ENCODE peak calls at places on chromosomes 1 and 21, in nine cellular contexts. J is GM12864, Q is heart right ventricle, H is ovary, P is NCI-H1417 treated with DMSO at 0.1 percent for 48 hours, B is AG04449, T is astrocyte of the spinal cord, D is activated T-cell treated with anti-CD3 and anti-CD28 coated beads for 24 hours, A is EL. Y is an unnamed sample.

GRCh38 chr1:116807394-116807793 is 53.2 kb downstream of the CD2 start:
- DNase-seq in J (no peak), Q (no peak), H (no peak), P (no peak), B (no peak), T (no peak), D (no peak), A (no peak), Y (no peak)

GRCh38 chr1:60842294-60842693 is 240.1 kb upstream of the NFIA start:
- DNase-seq in J (no peak), Q (no peak), H (no peak), P (no peak), B (no peak), T (no peak), D (no peak), A (no peak), Y (no peak)

GRCh38 chr1:181712636-181713238 is 229.4 kb downstream of the CACNA1E start:
- DNase-seq in J (no peak), Q (no peak), H (no peak), P (no peak), B (no peak), T (no peak), D (no peak), A (no peak), Y (no peak)

GRCh38 chr1:66439028-66439427 is 94.9 kb upstream of the SGIP1 start:
- DNase-seq in J (no peak), Q (no peak), H (no peak), P (no peak), B (no peak), T (peak; percentile 16), D (no peak), A (peak; percentile 57), Y (no peak)

GRCh38 chr1:231460614-231461013 is 38.5 kb upstream of the EGLN1 start:
- DNase-seq in J (peak; percentile 24), Q (no peak), H (no peak), P (no peak), B (no peak), T (peak; percentile 49), D (peak; percentile 61), A (no peak), Y (peak; percentile 27)

GRCh38 chr1:36707221-36707620 is 224.5 kb upstream of the CSF3R start:
- DNase-seq in J (no peak), Q (no peak), H (no peak), P (no peak), B (no peak), T (no peak), D (no peak), A (no peak), Y (no peak)

GRCh38 chr1:241101622-241102021 is 255.4 kb downstream of the RGS7 start:
- DNase-seq in J (no peak), Q (no peak), H (no peak), P (no peak), B (no peak), T (no peak), D (no peak), A (peak; percentile 45), Y (no peak)

GRCh38 chr1:20699558-20699957 is 18.2 kb downstream of the KIF17 start:
- DNase-seq in J (no peak), Q (no peak), H (no peak), P (no peak), B (no peak), T (no peak), D (no peak), A (no peak), Y (no peak)

GRCh38 chr21:36319767-36320420 is at the start of gene MORC3:
- DNase-seq in J (peak; percentile 97), Q (peak; percentile 97), H (peak; percentile 97), P (peak; percentile 98), B (peak; percentile 93), T (peak; percentile 100), D (peak; percentile 98), A (peak; percentile 99), Y (peak; percentile 96)

GRCh38 chr1:101756411-101756810 is 240.3 kb downstream of the OLFM3 start:
- DNase-seq in J (no peak), Q (no peak), H (no peak), P (no peak), B (no peak), T (no peak), D (no peak), A (no peak), Y (no peak)

GRCh38 chr1:56491441-56491840 is 87.9 kb downstream of the PLPP3 start:
- DNase-seq in J (no peak), Q (no peak), H (no peak), P (no peak), B (no peak), T (no peak), D (no peak), A (peak; percentile 82), Y (no peak)

GRCh38 chr1:34879230-34879629 is 19.7 kb upstream of the SMIM12 start:
- DNase-seq in J (no peak), Q (no peak), H (no peak), P (no peak), B (no peak), T (no peak), D (no peak), A (no peak), Y (no peak)

GRCh38 chr1:180505732-180506335 is 3.5 kb upstream of the ACBD6 start:
- DNase-seq in J (no peak), Q (no peak), H (no peak), P (no peak), B (no peak), T (no peak), D (no peak), A (no peak), Y (no peak)

GRCh38 chr1:94298861-94299260 is 61.5 kb upstream of the ARHGAP29 start:
- DNase-seq in J (no peak), Q (peak; percentile 45), H (no peak), P (no peak), B (no peak), T (no peak), D (no peak), A (no peak), Y (no peak)

GRCh38 chr21:33931799-33932390 is 16.3 kb upstream of the ATP5PO start:
- DNase-seq in J (no peak), Q (no peak), H (no peak), P (no peak), B (no peak), T (no peak), D (no peak), A (peak; percentile 25), Y (no peak)

Y was measured in stimulated activated naive CD4-positive, alpha-beta T cell treated with Interleukin-2 at 50 U/mL for 16 hours.